ENCODE peak calls at places on chromosomes 1 and 21, in four cellular contexts. R, E, L and Q are unnamed samples.

GRCh38 chr1:18955442-18956188 is 861 bp downstream of the IFFO2 start:
- DNase-seq in R (no peak), E (peak; percentile 81), L (peak; percentile 84), Q (no peak)

GRCh38 chr1:230858918-230859819 is 9.2 kb downstream of the C1orf198 start:
- DNase-seq in R (no peak), E (no peak), L (no peak), Q (no peak)

GRCh38 chr1:245871881-245872280 is 635.2 kb downstream of the SMYD3 start:
- DNase-seq in R (peak; percentile 94), E (no peak), L (no peak), Q (no peak)

GRCh38 chr1:223225481-223225880 is 82.4 kb upstream of the TLR5 start:
- DNase-seq in R (no peak), E (no peak), L (no peak), Q (no peak)

GRCh38 chr1:232917053-232917452 is 33.4 kb upstream of the NTPCR start:
- DNase-seq in R (no peak), E (no peak), L (no peak), Q (no peak)

GRCh38 chr1:26327956-26328362 is 10.2 kb downstream of the CD52 start:
- DNase-seq in R (no peak), E (no peak), L (no peak), Q (no peak)

GRCh38 chr1:241638091-241638682 is 2.0 kb downstream of the CHML start:
- DNase-seq in R (no peak), E (no peak), L (no peak), Q (no peak)

GRCh38 chr21:32008714-32009113 is 135.9 kb downstream of the HUNK start:
- DNase-seq in R (no peak), E (no peak), L (no peak), Q (no peak)

GRCh38 chr1:19374402-19374801 is 62.3 kb downstream of the SLC66A1 start:
- DNase-seq in R (no peak), E (no peak), L (peak; percentile 75), Q (no peak)

GRCh38 chr1:112390775-112391602 is 5.0 kb upstream of the CTTNBP2NL start:
- DNase-seq in R (peak; percentile 76), E (peak; percentile 86), L (peak; percentile 98), Q (peak; percentile 48)

GRCh38 chr1:180745098-180745497 is 113.3 kb downstream of the XPR1 start:
- DNase-seq in R (no peak), E (no peak), L (no peak), Q (no peak)

GRCh38 chr1:45325816-45326506 is 734 bp upstream of the HPDL start:
- DNase-seq in R (no peak), E (no peak), L (no peak), Q (no peak)

GRCh38 chr1:5647226-5647625 is 345.0 kb downstream of the NPHP4 start:
- DNase-seq in R (no peak), E (no peak), L (no peak), Q (no peak)

GRCh38 chr21:32888971-32889370 is 117.4 kb upstream of the PAXBP1 start:
- DNase-seq in R (no peak), E (no peak), L (peak; percentile 8), Q (no peak)

GRCh38 chr1:158094571-158094970 is 86.1 kb upstream of the CD1D start:
- DNase-seq in R (no peak), E (peak; percentile 52), L (no peak), Q (no peak)

GRCh38 chr1:220528049-220528678 is at the start of gene MARK1:
- DNase-seq in R (no peak), E (peak; percentile 68), L (peak; percentile 79), Q (no peak)

GRCh38 chr21:16193758-16194606 is 464.2 kb downstream of the USP25 start:
- DNase-seq in R (peak; percentile 33), E (peak; percentile 73), L (peak; percentile 77), Q (peak; percentile 41)

GRCh38 chr1:21216835-21217811 is 40.4 kb upstream of the EIF4G3 start:
- DNase-seq in R (no peak), E (no peak), L (peak; percentile 89), Q (no peak)

GRCh38 chr1:225998560-225999226 is 450 bp downstream of the SDE2 start:
- DNase-seq in R (no peak), E (no peak), L (no peak), Q (no peak)

GRCh38 chr21:45539796-45540600 is 2.2 kb downstream of the SLC19A1 start:
- DNase-seq in R (no peak), E (peak; percentile 59), L (no peak), Q (no peak)

GRCh38 chr1:84156210-84156621 is 12.1 kb downstream of the PRKACB start:
- DNase-seq in R (peak; percentile 58), E (no peak), L (no peak), Q (peak; percentile 38)

GRCh38 chr1:37559080-37559479 is 2.3 kb downstream of the DNALI1 start:
- DNase-seq in R (no peak), E (no peak), L (no peak), Q (no peak)

GRCh38 chr1:37556712-37557196 is at the start of gene DNALI1:
- DNase-seq in R (no peak), E (peak; percentile 94), L (peak; percentile 96), Q (peak; percentile 61)

GRCh38 chr1:37558411-37558810 is 1.7 kb downstream of the DNALI1 start:
- DNase-seq in R (no peak), E (no peak), L (no peak), Q (no peak)

GRCh38 chr1:37553927-37554808 is at the start of gene SNIP1:
- DNase-seq in R (peak; percentile 69), E (peak; percentile 92), L (peak; percentile 97), Q (peak; percentile 70)

GRCh38 chr1:37557402-37557801 is 662 bp downstream of the DNALI1 start:
- DNase-seq in R (no peak), E (no peak), L (no peak), Q (no peak)
- H3K4me3 ChIP-seq in R (no peak overlapping the region), E (peak overlapping the region; percentile 52), L (peak overlapping the region; percentile 63), Q (peak overlapping the region; percentile 65)

GRCh38 chr1:161726631-161727342 is 5.4 kb downstream of the FCRLB start:
- DNase-seq in R (no peak), E (peak; percentile 94), L (peak; percentile 90), Q (peak; percentile 34)
- TF ChIP-seq CTCF in R (no peak), E (no peak), L (no peak), Q (no peak)

DNA sequence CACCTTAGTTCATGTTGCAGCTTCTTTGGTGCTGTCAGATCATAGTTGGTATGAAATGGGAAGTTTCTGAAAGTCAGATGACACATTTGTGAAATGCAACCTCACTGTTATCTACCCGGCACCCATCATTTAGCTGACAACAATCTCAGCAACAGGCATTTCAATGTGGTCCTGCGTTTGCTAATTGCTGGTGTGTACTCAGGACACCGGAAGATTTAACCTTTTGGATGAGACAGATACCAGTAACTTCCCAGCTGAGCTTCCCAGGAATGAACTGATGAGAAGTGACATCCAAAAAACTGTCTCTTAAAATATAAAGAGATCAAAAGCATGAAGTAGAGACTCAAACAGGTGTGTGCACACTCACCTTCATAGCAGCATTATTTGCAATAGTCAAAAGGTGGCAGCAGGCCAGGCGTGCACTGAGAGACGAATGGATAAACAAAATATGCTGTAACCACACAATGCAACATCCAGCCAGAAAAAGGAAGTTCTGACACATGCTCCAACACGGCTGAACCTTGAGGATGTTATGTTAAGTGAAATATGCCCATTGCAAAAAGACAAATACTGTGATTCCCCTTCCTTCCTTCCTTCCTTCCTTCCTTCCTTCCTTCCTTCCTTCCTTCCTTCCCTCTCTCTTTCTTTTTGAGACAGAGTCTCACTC is 7.9 kb upstream of the CLDN14 start:
- DNase-seq in R (no peak), E (no peak), L (no peak), Q (no peak)
- H3K4me3 ChIP-seq in R (no peak overlapping the region), E (no peak overlapping the region), L (no peak overlapping the region), Q (no peak overlapping the region)

GRCh38 chr1:43005460-43006351 is 47.0 kb upstream of the SLC2A1 start:
- DNase-seq in R (no peak), E (no peak), L (peak; percentile 48), Q (no peak)

GRCh38 chr1:43007377-43008105 is 48.9 kb upstream of the SLC2A1 start:
- DNase-seq in R (no peak), E (no peak), L (peak; percentile 84), Q (no peak)

GRCh38 chr1:43009274-43009673 is 50.6 kb upstream of the SLC2A1 start:
- DNase-seq in R (no peak), E (no peak), L (no peak), Q (no peak)

GRCh38 chr1:43008425-43009108 is 49.9 kb upstream of the SLC2A1 start:
- DNase-seq in R (no peak), E (no peak), L (peak; percentile 100), Q (no peak)

GRCh38 chr1:43008106-43008424 is 49.4 kb upstream of the SLC2A1 start:
- DNase-seq in R (no peak), E (no peak), L (no peak), Q (no peak)
- TF ChIP-seq CTCF in R (no peak), E (no peak), L (no peak), Q (peak; percentile 31)

DNA sequence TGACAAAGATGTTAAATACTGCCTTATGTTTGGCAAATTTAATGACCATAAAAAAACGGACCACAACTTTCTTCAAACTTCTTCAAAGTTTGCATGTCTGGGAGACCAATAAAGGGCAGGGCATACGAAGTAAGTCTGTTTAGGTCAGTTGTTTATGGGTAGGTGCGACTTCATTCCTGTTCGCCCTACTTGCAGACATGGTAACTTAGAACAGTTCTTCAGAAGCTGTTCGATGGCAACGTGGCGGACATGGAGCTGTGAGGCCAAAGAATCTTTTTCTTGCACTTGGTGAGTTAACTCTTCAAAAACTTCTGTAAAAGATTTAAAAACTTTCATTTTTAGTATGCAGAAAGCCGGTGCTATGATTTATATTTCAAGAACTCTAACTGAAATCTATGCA is 25.9 kb downstream of the C21orf91 start:
- DNase-seq in R (no peak), E (no peak), L (no peak), Q (no peak)
- H3K4me3 ChIP-seq in R (no peak overlapping the region), E (peak overlapping the region; percentile 47), L (no peak overlapping the region), Q (no peak overlapping the region)

DNA sequence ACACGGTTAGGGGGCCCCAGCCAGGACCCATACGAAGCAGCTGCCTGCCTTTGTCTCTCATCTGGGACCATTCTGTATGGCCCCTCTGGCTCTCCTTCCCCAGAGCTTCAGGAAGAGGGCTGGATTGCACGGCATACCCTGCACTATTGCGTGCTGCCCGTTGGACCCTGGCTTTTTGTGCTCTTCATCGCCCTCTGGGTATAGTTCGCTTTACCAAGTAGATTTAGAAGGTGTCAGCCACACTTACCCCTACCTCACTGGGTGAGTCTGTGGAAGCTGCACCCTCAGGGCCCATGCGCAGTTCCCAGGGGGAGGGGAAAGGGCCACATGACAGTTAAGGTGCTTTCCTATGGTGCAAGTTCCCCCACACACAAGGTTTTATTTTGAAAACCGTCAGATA is 7.2 kb downstream of the NAV1 start:
- DNase-seq in R (no peak), E (no peak), L (peak; percentile 69), Q (no peak)
- TF ChIP-seq CTCF in R (no peak), E (no peak), L (peak; percentile 58), Q (peak; percentile 32)